ENCODE peak calls at places on chromosomes 11 and 22, in ten cellular contexts. L, V, A, P, C, B, K, F, Z and Q are unnamed samples. For H3K4me1, the result is how much of the 10 kb centered on the place peaks cover.

GRCh38 chr11:57131080-57131790 is 50.5 kb upstream of the LRRC55 start:
- DNase-seq in L (no peak), V (no peak), A (no peak), P (no peak), C (peak), B (peak), K (peak), F (no peak), Z (no peak), Q (peak)

GRCh38 chr11:97451441-97451840 is 1061.6 kb downstream of the JRKL start:
- DNase-seq in L (no peak), V (no peak), A (no peak), P (no peak), C (no peak), B (no peak), K (no peak), F (no peak), Z (no peak), Q (no peak)

GRCh38 chr11:73757598-73757997 is 3.3 kb downstream of the RAB6A start:
- DNase-seq in L (no peak), V (no peak), A (no peak), P (no peak), C (no peak), B (no peak), K (no peak), F (no peak), Z (no peak), Q (no peak)

GRCh38 chr11:108983621-108984020 is 318.8 kb downstream of the DDX10 start:
- DNase-seq in L (no peak), V (no peak), A (no peak), P (no peak), C (no peak), B (no peak), K (no peak), F (no peak), Z (no peak), Q (no peak)

GRCh38 chr11:111925953-111926352 is 7.2 kb downstream of the C11orf52 start:
- DNase-seq in L (no peak), V (no peak), A (peak), P (no peak), C (no peak), B (no peak), K (no peak), F (no peak), Z (no peak), Q (no peak)

GRCh38 chr11:30908272-30908671 is 322.1 kb upstream of the MPPED2 start:
- DNase-seq in L (no peak), V (no peak), A (no peak), P (no peak), C (no peak), B (no peak), K (no peak), F (no peak), Z (no peak), Q (no peak)

GRCh38 chr11:65014146-65014960 is at the start of gene ARL2:
- DNase-seq in L (peak), V (peak), A (no peak), P (peak), C (no peak), B (no peak), K (no peak), F (no peak), Z (peak), Q (peak)

GRCh38 chr11:73398132-73398526 is 21.9 kb downstream of the RELT start:
- DNase-seq in L (no peak), V (no peak), A (no peak), P (no peak), C (no peak), B (no peak), K (no peak), F (no peak), Z (peak), Q (no peak)

GRCh38 chr22:20656516-20656901 is 117.4 kb upstream of the SERPIND1 start:
- DNase-seq in L (no peak), V (no peak), A (no peak), P (no peak), C (no peak), B (no peak), K (no peak), F (no peak), Z (no peak), Q (no peak)

GRCh38 chr22:39219071-39220050 is 25.4 kb downstream of the PDGFB start:
- DNase-seq in L (no peak), V (no peak), A (no peak), P (no peak), C (peak), B (no peak), K (no peak), F (peak), Z (peak), Q (no peak)

GRCh38 chr22:31616315-31616980 is 45.6 kb downstream of the PISD start:
- DNase-seq in L (no peak), V (peak), A (no peak), P (no peak), C (no peak), B (no peak), K (no peak), F (no peak), Z (peak), Q (no peak)

GRCh38 chr11:14617241-14618027 is 26.2 kb upstream of the PDE3B start:
- DNase-seq in L (no peak), V (no peak), A (no peak), P (no peak), C (no peak), B (no peak), K (no peak), F (no peak), Z (no peak), Q (no peak)

GRCh38 chr22:48501231-48501750 is 1326.4 kb downstream of the BRD1 start:
- DNase-seq in L (no peak), V (no peak), A (peak), P (no peak), C (no peak), B (no peak), K (no peak), F (peak), Z (no peak), Q (no peak)

GRCh38 chr22:24423519-24424000 is 3.8 kb upstream of the ADORA2A start:
- DNase-seq in L (peak), V (peak), A (peak), P (peak), C (peak), B (peak), K (peak), F (no peak), Z (peak), Q (peak)

GRCh38 chr11:79039122-79039521 is 401.7 kb downstream of the TENM4 start:
- DNase-seq in L (no peak), V (no peak), A (no peak), P (no peak), C (no peak), B (no peak), K (no peak), F (no peak), Z (no peak), Q (no peak)

GRCh38 chr11:10862446-10862845 is 4.6 kb upstream of the ZBED5 start:
- DNase-seq in L (no peak), V (no peak), A (no peak), P (no peak), C (no peak), B (no peak), K (no peak), F (no peak), Z (no peak), Q (no peak)

GRCh38 chr11:828501-829115 is 889 bp downstream of the CRACR2B start:
- DNase-seq in L (no peak), V (no peak), A (no peak), P (no peak), C (no peak), B (no peak), K (no peak), F (no peak), Z (no peak), Q (no peak)

GRCh38 chr22:23269441-23270211 is 89.3 kb downstream of the BCR start:
- DNase-seq in L (no peak), V (no peak), A (no peak), P (no peak), C (no peak), B (peak), K (no peak), F (no peak), Z (no peak), Q (no peak)

GRCh38 chr22:23267225-23268043 is 87.1 kb downstream of the BCR start:
- DNase-seq in L (no peak), V (no peak), A (no peak), P (no peak), C (no peak), B (no peak), K (no peak), F (no peak), Z (no peak), Q (no peak)

GRCh38 chr22:23270212-23270733 is 90.0 kb downstream of the BCR start:
- DNase-seq in L (no peak), V (no peak), A (no peak), P (no peak), C (no peak), B (no peak), K (no peak), F (no peak), Z (no peak), Q (no peak)

GRCh38 chr22:23268139-23268712 is 87.9 kb downstream of the BCR start:
- DNase-seq in L (no peak), V (no peak), A (no peak), P (no peak), C (no peak), B (no peak), K (no peak), F (no peak), Z (no peak), Q (no peak)

GRCh38 chr22:23268877-23269276 is 88.6 kb downstream of the BCR start:
- DNase-seq in L (no peak), V (no peak), A (no peak), P (no peak), C (no peak), B (no peak), K (no peak), F (no peak), Z (no peak), Q (no peak)
- H3K4me3 ChIP-seq in L (no peak), V (no peak), A (no peak), P (no peak), C (no peak), B (no peak), K (no peak), F (no peak), Z (no peak), Q (no peak)

GRCh38 chr22:36387914-36388864 is at the start of gene MYH9:
- DNase-seq in L (peak), V (peak), A (peak), P (peak), C (peak), B (peak), K (peak), F (peak), Z (peak), Q (peak)
- H3K4me1 ChIP-seq in L (under half), V (under half), A (under half), P (under half), C (under half), B (under half), K (half or more), F (under half), Z (under half), Q (under half)

GRCh38 chr11:20762112-20762511 is 92.7 kb downstream of the NELL1 start:
- DNase-seq in L (no peak), V (no peak), A (no peak), P (no peak), C (no peak), B (no peak), K (no peak), F (no peak), Z (no peak), Q (no peak)
- H3K4me3 ChIP-seq in L (no peak), V (no peak), A (no peak), P (no peak), C (no peak), B (no peak), K (no peak), F (no peak), Z (no peak), Q (no peak)

GRCh38 chr22:46738961-46739870 is 1.2 kb upstream of the CERK start:
- DNase-seq in L (no peak), V (peak), A (peak), P (peak), C (no peak), B (no peak), K (no peak), F (peak), Z (no peak), Q (peak)
- H3K4me1 ChIP-seq in L (under half), V (under half), A (half or more), P (under half), C (under half), B (under half), K (half or more), F (under half), Z (under half), Q (under half)

GRCh38 chr11:128550261-128550821 is 37.0 kb downstream of the ETS1 start:
- DNase-seq in L (no peak), V (no peak), A (no peak), P (no peak), C (no peak), B (peak), K (no peak), F (no peak), Z (no peak), Q (no peak)

GRCh38 chr11:128551641-128552335 is 35.6 kb downstream of the ETS1 start:
- DNase-seq in L (no peak), V (no peak), A (no peak), P (no peak), C (no peak), B (no peak), K (no peak), F (no peak), Z (no peak), Q (no peak)

GRCh38 chr11:128549256-128549944 is 38.0 kb downstream of the ETS1 start:
- DNase-seq in L (no peak), V (no peak), A (peak), P (no peak), C (peak), B (no peak), K (peak), F (peak), Z (no peak), Q (peak)

GRCh38 chr11:128552783-128553661 is 34.3 kb downstream of the ETS1 start:
- DNase-seq in L (no peak), V (no peak), A (no peak), P (no peak), C (no peak), B (no peak), K (no peak), F (no peak), Z (no peak), Q (no peak)

GRCh38 chr11:128550967-128551522 is 36.3 kb downstream of the ETS1 start:
- DNase-seq in L (no peak), V (no peak), A (no peak), P (peak), C (no peak), B (no peak), K (no peak), F (no peak), Z (no peak), Q (no peak)
- H3K4me3 ChIP-seq in L (no peak), V (no peak), A (no peak), P (no peak), C (no peak), B (no peak), K (no peak), F (no peak), Z (no peak), Q (no peak)

DNA sequence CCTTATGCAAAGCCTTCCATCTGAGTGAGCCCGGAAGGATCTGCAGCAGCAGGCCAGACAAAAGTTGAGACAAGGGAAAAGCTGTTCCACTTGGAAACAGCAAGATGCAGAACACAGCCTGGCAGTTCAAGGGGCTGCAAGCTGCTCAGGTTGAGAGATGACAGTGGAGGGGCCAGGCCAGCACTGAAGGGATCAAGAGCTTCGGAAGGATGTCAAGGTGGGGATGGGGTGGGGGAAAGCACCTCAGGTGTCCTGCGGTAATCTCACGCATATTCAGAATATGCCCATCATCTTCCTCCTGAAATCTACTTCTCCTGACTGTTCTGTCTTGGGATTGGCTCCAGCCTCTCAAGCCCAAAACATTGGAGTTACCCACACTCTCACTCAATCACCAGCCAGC is 35.7 kb downstream of the GAB4 start:
- DNase-seq in L (no peak), V (no peak), A (no peak), P (no peak), C (no peak), B (no peak), K (no peak), F (no peak), Z (no peak), Q (no peak)
- H3K4me1 ChIP-seq in L (under half), V (under half), A (under half), P (under half), C (under half), B (under half), K (under half), F (under half), Z (under half), Q (under half)

DNA sequence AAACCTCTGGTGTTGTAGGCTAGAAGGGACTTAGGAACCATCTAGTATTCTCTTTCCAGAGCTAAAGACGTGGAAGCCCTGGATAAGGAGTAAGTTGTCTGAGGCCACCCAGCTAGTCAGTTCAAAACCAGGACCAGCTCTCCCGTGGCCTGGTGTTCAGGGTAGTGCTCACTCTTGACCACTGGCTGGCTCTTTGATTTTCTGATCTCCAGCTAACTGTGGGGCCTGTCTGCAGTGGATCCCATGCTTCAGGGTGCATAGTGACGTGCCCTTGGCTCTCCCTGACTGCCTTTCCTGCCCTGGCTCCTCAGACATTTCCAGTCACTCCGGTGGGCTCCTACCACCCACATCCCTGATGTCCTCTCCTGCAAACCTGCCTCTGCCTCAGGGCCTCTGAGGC is 1.3 kb downstream of the CLMP start:
- DNase-seq in L (no peak), V (no peak), A (no peak), P (no peak), C (no peak), B (no peak), K (no peak), F (no peak), Z (no peak), Q (no peak)
- H3K4me3 ChIP-seq in L (no peak), V (no peak), A (peak), P (no peak), C (no peak), B (no peak), K (peak), F (no peak), Z (peak), Q (no peak)

DNA sequence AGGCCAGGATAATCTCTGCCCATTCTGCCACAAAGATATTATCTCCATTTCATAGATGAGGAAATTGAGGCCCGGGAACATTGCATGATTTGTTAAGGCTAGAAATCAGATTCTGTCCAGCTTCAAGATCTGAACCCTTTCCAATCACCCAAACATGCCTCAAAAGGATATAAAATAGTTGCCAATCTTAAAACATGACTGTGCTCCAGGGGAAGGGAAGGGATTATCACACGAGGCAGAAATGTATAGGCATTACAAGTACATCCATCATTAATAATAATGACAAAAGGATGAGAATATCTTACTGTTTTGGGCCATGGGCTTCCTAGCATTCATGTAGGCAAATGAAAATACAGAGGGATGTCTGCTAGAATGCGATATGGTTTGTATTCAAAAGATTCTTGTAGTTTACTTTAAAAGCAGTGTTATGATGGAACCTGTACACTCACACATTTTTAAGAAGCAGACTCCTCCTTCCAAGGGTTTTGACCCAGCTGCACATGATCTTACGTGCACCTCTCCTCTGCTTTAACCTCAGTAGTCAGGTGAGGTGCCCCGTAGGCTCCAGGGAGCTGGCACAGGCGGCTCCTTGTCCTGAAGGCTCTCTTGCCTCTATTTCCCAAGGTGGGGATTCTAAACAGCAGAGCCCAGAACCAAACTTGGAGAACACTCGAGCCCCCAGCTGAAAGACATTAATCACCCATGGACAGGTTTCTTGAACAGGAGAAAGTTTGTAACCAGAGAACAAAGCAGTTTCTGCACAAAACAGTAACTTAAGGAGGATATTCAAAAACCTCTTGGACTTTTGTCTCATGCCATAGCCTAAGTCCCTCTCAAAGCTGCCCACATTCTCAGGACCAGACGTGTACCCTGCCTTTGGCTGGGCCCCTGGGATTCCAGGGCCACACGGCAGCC is 36.0 kb downstream of the PARVA start:
- DNase-seq in L (no peak), V (no peak), A (no peak), P (no peak), C (no peak), B (no peak), K (no peak), F (no peak), Z (no peak), Q (no peak)
- H3K4me1 ChIP-seq in L (under half), V (under half), A (under half), P (under half), C (under half), B (under half), K (half or more), F (under half), Z (under half), Q (under half)

GRCh38 chr22:41920271-41920976 is 5.5 kb upstream of the SHISA8 start:
- DNase-seq in L (no peak), V (no peak), A (no peak), P (no peak), C (no peak), B (no peak), K (no peak), F (no peak), Z (no peak), Q (no peak)
- H3K4me3 ChIP-seq in L (no peak), V (no peak), A (peak), P (no peak), C (no peak), B (no peak), K (peak), F (no peak), Z (peak), Q (no peak)

GRCh38 chr11:121587182-121587581 is 134.4 kb upstream of the SORL1-AS1 start:
- DNase-seq in L (no peak), V (no peak), A (no peak), P (no peak), C (no peak), B (no peak), K (no peak), F (no peak), Z (no peak), Q (no peak)
- H3K4me1 ChIP-seq in L (under half), V (under half), A (under half), P (under half), C (under half), B (under half), K (under half), F (under half), Z (under half), Q (under half)